ENCODE peak calls at places on chromosomes 3 and 15, in eight cellular contexts. One of them, this sample, is unnamed.

GRCh38 chr15:34275154-34275553 is 50.3 kb downstream of the EMC4 start:
- DNase-seq in epithelial cell of prostate: no peak
- DNase-seq in CD8-positive, alpha-beta memory T cell: no peak
- DNase-seq in aorta: no peak
- DNase-seq in H9: no peak
- DNase-seq in CD8-positive, alpha-beta T cell: no peak
- DNase-seq in substantia nigra: no peak
- DNase-seq in tibial nerve: no peak
- DNase-seq in this sample: no peak

GRCh38 chr3:194851254-194851653 is 165.6 kb downstream of the FAM43A start:
- DNase-seq in epithelial cell of prostate: no peak
- DNase-seq in CD8-positive, alpha-beta memory T cell: no peak
- DNase-seq in aorta: no peak
- DNase-seq in H9: no peak
- DNase-seq in CD8-positive, alpha-beta T cell: no peak
- DNase-seq in substantia nigra: no peak
- DNase-seq in tibial nerve: no peak
- DNase-seq in this sample: no peak

GRCh38 chr3:86990734-86991481 is at the start of gene VGLL3:
- DNase-seq in epithelial cell of prostate: no peak
- DNase-seq in CD8-positive, alpha-beta memory T cell: no peak
- DNase-seq in aorta: peak
- DNase-seq in H9: peak
- DNase-seq in CD8-positive, alpha-beta T cell: no peak
- DNase-seq in substantia nigra: no peak
- DNase-seq in tibial nerve: peak
- DNase-seq in this sample: peak

GRCh38 chr3:194189243-194189791 is 53.4 kb downstream of the HES1 start:
- DNase-seq in epithelial cell of prostate: no peak
- DNase-seq in CD8-positive, alpha-beta memory T cell: no peak
- DNase-seq in aorta: no peak
- DNase-seq in H9: no peak
- DNase-seq in CD8-positive, alpha-beta T cell: no peak
- DNase-seq in substantia nigra: no peak
- DNase-seq in tibial nerve: no peak
- DNase-seq in this sample: no peak

GRCh38 chr15:80936288-80937078 is 53.1 kb downstream of the MESD start:
- DNase-seq in epithelial cell of prostate: no peak
- DNase-seq in CD8-positive, alpha-beta memory T cell: no peak
- DNase-seq in aorta: no peak
- DNase-seq in H9: no peak
- DNase-seq in CD8-positive, alpha-beta T cell: no peak
- DNase-seq in substantia nigra: no peak
- DNase-seq in tibial nerve: no peak
- DNase-seq in this sample: no peak

GRCh38 chr3:48427630-48427962 is 2.3 kb downstream of the PLXNB1 start:
- DNase-seq in epithelial cell of prostate: no peak
- DNase-seq in CD8-positive, alpha-beta memory T cell: no peak
- DNase-seq in aorta: peak
- DNase-seq in H9: no peak
- DNase-seq in CD8-positive, alpha-beta T cell: no peak
- DNase-seq in substantia nigra: peak
- DNase-seq in tibial nerve: no peak
- DNase-seq in this sample: peak

GRCh38 chr15:62641782-62642181 is 400.8 kb upstream of the TPM1 start:
- DNase-seq in epithelial cell of prostate: no peak
- DNase-seq in CD8-positive, alpha-beta memory T cell: no peak
- DNase-seq in aorta: no peak
- DNase-seq in H9: no peak
- DNase-seq in CD8-positive, alpha-beta T cell: no peak
- DNase-seq in substantia nigra: no peak
- DNase-seq in tibial nerve: no peak
- DNase-seq in this sample: no peak

GRCh38 chr3:154430014-154430413 is at the start of gene GPR149:
- DNase-seq in epithelial cell of prostate: no peak
- DNase-seq in CD8-positive, alpha-beta memory T cell: no peak
- DNase-seq in aorta: no peak
- DNase-seq in H9: peak
- DNase-seq in CD8-positive, alpha-beta T cell: no peak
- DNase-seq in substantia nigra: no peak
- DNase-seq in tibial nerve: no peak
- DNase-seq in this sample: no peak

GRCh38 chr3:123658860-123659221 is 74.0 kb upstream of the HACD2 start:
- DNase-seq in epithelial cell of prostate: no peak
- DNase-seq in CD8-positive, alpha-beta memory T cell: no peak
- DNase-seq in aorta: no peak
- DNase-seq in H9: no peak
- DNase-seq in CD8-positive, alpha-beta T cell: no peak
- DNase-seq in substantia nigra: no peak
- DNase-seq in tibial nerve: no peak
- DNase-seq in this sample: no peak

GRCh38 chr15:73957276-73957675 is 31.0 kb downstream of the LOXL1 start:
- DNase-seq in epithelial cell of prostate: no peak
- DNase-seq in CD8-positive, alpha-beta memory T cell: no peak
- DNase-seq in aorta: peak
- DNase-seq in H9: no peak
- DNase-seq in CD8-positive, alpha-beta T cell: no peak
- DNase-seq in substantia nigra: no peak
- DNase-seq in tibial nerve: no peak
- DNase-seq in this sample: peak

GRCh38 chr3:65927576-65927975 is 111.1 kb downstream of the MAGI1 start:
- DNase-seq in epithelial cell of prostate: peak
- DNase-seq in CD8-positive, alpha-beta memory T cell: no peak
- DNase-seq in aorta: no peak
- DNase-seq in H9: no peak
- DNase-seq in CD8-positive, alpha-beta T cell: no peak
- DNase-seq in substantia nigra: no peak
- DNase-seq in tibial nerve: no peak
- DNase-seq in this sample: no peak

GRCh38 chr15:71055461-71055860 is 59.8 kb upstream of the THSD4 start:
- DNase-seq in epithelial cell of prostate: no peak
- DNase-seq in CD8-positive, alpha-beta memory T cell: no peak
- DNase-seq in aorta: no peak
- DNase-seq in H9: no peak
- DNase-seq in CD8-positive, alpha-beta T cell: no peak
- DNase-seq in substantia nigra: no peak
- DNase-seq in tibial nerve: no peak
- DNase-seq in this sample: no peak

DNA sequence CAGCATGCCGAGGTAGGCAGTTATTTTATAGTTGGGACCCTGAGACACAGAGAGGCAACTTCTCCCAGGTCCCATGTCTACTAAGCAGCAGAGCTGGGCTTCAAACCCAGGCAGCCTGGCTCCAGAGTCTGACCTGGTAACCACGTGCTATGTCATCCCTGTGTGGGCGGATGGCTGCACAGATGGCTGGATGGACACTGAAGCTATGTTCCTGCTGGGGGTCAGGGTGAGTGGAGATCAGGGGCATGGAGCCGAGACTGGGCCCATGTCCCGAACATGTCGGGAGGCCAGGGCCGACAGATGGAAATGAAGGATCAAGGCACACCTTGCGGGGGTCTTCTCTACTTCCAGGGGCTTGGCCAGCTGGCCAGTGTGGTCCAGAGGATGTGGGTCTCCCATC is 9.3 kb upstream of the FBLN2 start:
- DNase-seq in epithelial cell of prostate: no peak
- DNase-seq in CD8-positive, alpha-beta memory T cell: no peak
- DNase-seq in aorta: peak
- DNase-seq in H9: peak
- DNase-seq in CD8-positive, alpha-beta T cell: no peak
- DNase-seq in substantia nigra: no peak
- DNase-seq in tibial nerve: no peak
- DNase-seq in this sample: no peak
- H3K27ac ChIP-seq in epithelial cell of prostate: no peak
- H3K27ac ChIP-seq in CD8-positive, alpha-beta memory T cell: no peak
- H3K27ac ChIP-seq in aorta: no peak
- H3K27ac ChIP-seq in H9: no peak
- H3K27ac ChIP-seq in CD8-positive, alpha-beta T cell: no peak
- H3K27ac ChIP-seq in substantia nigra: no peak
- H3K27ac ChIP-seq in tibial nerve: no peak
- H3K27ac ChIP-seq in this sample: peak

DNA sequence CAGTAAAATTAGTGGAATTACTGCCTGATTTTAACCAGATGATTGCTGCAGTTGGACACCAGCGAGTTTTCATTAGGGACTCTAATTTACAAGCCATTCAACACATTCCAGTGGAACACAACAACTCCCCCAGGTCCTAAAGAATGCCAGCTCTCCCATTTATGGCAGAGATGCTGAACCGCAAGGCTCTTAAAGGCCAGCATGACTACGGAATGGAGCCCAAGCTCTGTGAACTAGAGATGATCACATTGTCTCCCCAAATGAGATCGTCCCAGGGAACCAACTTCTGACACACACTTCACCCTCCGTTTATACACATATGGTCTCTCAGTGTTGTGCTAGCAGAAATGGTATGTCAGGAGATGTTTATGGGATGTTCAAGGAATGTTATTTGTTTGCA is 446.2 kb upstream of the NR2F2 start:
- DNase-seq in epithelial cell of prostate: no peak
- DNase-seq in CD8-positive, alpha-beta memory T cell: no peak
- DNase-seq in aorta: no peak
- DNase-seq in H9: no peak
- DNase-seq in CD8-positive, alpha-beta T cell: no peak
- DNase-seq in substantia nigra: no peak
- DNase-seq in tibial nerve: no peak
- DNase-seq in this sample: no peak
- H3K27ac ChIP-seq in epithelial cell of prostate: no peak
- H3K27ac ChIP-seq in CD8-positive, alpha-beta memory T cell: no peak
- H3K27ac ChIP-seq in aorta: no peak
- H3K27ac ChIP-seq in H9: no peak
- H3K27ac ChIP-seq in CD8-positive, alpha-beta T cell: no peak
- H3K27ac ChIP-seq in substantia nigra: no peak
- H3K27ac ChIP-seq in tibial nerve: no peak
- H3K27ac ChIP-seq in this sample: no peak

DNA sequence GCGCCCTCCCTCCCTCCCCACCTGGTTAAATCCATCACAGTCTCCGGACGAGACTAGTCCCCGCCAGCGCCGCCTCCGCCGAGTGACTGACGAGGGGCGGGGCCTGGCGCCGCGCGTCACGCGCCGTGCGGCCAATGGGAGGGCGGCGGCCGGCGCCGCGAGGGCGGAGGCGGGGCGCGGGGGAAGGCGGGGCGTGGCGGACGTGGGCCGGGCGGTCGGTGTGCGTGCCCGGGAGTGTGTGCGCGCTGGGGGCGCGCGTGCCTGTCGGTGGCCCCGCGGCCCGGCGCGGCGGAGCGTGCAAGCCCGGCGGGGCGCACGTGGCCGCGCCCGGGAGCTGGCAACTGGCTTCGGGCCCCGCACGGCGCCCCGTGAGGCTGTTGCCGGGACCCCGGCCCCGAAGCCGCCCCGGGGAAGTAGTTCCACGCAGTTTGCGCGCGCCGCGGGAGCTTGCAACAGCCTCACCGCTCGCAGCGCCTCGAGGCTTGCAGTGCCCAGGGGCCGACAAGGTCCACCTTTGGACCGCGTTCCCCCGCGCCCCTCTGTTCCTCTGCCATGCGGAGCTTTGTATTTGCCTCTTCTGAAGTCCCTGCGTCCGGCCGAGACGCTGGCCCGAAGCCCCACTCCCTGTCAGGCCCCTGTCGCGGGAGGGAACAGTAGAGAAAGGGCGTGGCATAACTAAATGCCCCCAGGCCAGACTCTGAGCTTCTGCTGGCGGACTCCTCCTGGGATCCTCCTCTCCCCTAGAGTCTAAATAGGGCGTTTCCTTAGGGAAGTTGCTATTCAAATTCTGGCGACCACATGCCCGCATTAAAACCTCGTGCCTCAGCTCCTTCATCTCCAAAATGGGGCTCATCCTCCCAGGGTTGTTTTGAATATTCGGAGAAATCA is 400.9 kb downstream of the SHQ1 start:
- DNase-seq in epithelial cell of prostate: peak
- DNase-seq in CD8-positive, alpha-beta memory T cell: peak
- DNase-seq in aorta: peak
- DNase-seq in H9: peak
- DNase-seq in CD8-positive, alpha-beta T cell: peak
- DNase-seq in substantia nigra: peak
- DNase-seq in tibial nerve: peak
- DNase-seq in this sample: peak
- H3K27ac ChIP-seq in epithelial cell of prostate: peak
- H3K27ac ChIP-seq in CD8-positive, alpha-beta memory T cell: peak
- H3K27ac ChIP-seq in aorta: no peak
- H3K27ac ChIP-seq in H9: no peak
- H3K27ac ChIP-seq in CD8-positive, alpha-beta T cell: no peak
- H3K27ac ChIP-seq in substantia nigra: peak
- H3K27ac ChIP-seq in tibial nerve: peak
- H3K27ac ChIP-seq in this sample: peak

GRCh38 chr3:67765575-67765974 is 111.2 kb upstream of the SUCLG2 start:
- DNase-seq in epithelial cell of prostate: no peak
- DNase-seq in CD8-positive, alpha-beta memory T cell: no peak
- DNase-seq in aorta: no peak
- DNase-seq in H9: no peak
- DNase-seq in CD8-positive, alpha-beta T cell: no peak
- DNase-seq in substantia nigra: no peak
- DNase-seq in tibial nerve: no peak
- DNase-seq in this sample: no peak
- H3K27ac ChIP-seq in epithelial cell of prostate: no peak
- H3K27ac ChIP-seq in CD8-positive, alpha-beta memory T cell: no peak
- H3K27ac ChIP-seq in aorta: no peak
- H3K27ac ChIP-seq in H9: no peak
- H3K27ac ChIP-seq in CD8-positive, alpha-beta T cell: no peak
- H3K27ac ChIP-seq in substantia nigra: no peak
- H3K27ac ChIP-seq in tibial nerve: no peak
- H3K27ac ChIP-seq in this sample: no peak

GRCh38 chr15:78811124-78811824 is at the start of gene ADAMTS7:
- DNase-seq in epithelial cell of prostate: no peak
- DNase-seq in CD8-positive, alpha-beta memory T cell: peak
- DNase-seq in aorta: peak
- DNase-seq in H9: peak
- DNase-seq in CD8-positive, alpha-beta T cell: peak
- DNase-seq in substantia nigra: peak
- DNase-seq in tibial nerve: peak
- DNase-seq in this sample: peak
- H3K27ac ChIP-seq in epithelial cell of prostate: no peak
- H3K27ac ChIP-seq in CD8-positive, alpha-beta memory T cell: no peak
- H3K27ac ChIP-seq in aorta: peak
- H3K27ac ChIP-seq in H9: no peak
- H3K27ac ChIP-seq in CD8-positive, alpha-beta T cell: no peak
- H3K27ac ChIP-seq in substantia nigra: peak
- H3K27ac ChIP-seq in tibial nerve: peak
- H3K27ac ChIP-seq in this sample: peak

GRCh38 chr3:112815981-112816380 is 30.7 kb downstream of the CD200R1L start:
- DNase-seq in epithelial cell of prostate: peak
- DNase-seq in CD8-positive, alpha-beta memory T cell: no peak
- DNase-seq in aorta: no peak
- DNase-seq in H9: no peak
- DNase-seq in CD8-positive, alpha-beta T cell: no peak
- DNase-seq in substantia nigra: no peak
- DNase-seq in tibial nerve: no peak
- DNase-seq in this sample: no peak

GRCh38 chr3:112818289-112818688 is 28.4 kb downstream of the CD200R1L start:
- DNase-seq in epithelial cell of prostate: no peak
- DNase-seq in CD8-positive, alpha-beta memory T cell: no peak
- DNase-seq in aorta: no peak
- DNase-seq in H9: no peak
- DNase-seq in CD8-positive, alpha-beta T cell: no peak
- DNase-seq in substantia nigra: no peak
- DNase-seq in tibial nerve: no peak
- DNase-seq in this sample: no peak

GRCh38 chr3:112817782-112818181 is 28.9 kb downstream of the CD200R1L start:
- DNase-seq in epithelial cell of prostate: no peak
- DNase-seq in CD8-positive, alpha-beta memory T cell: no peak
- DNase-seq in aorta: no peak
- DNase-seq in H9: no peak
- DNase-seq in CD8-positive, alpha-beta T cell: no peak
- DNase-seq in substantia nigra: no peak
- DNase-seq in tibial nerve: no peak
- DNase-seq in this sample: no peak

GRCh38 chr3:112814256-112814655 is 32.4 kb downstream of the CD200R1L start:
- DNase-seq in epithelial cell of prostate: peak
- DNase-seq in CD8-positive, alpha-beta memory T cell: no peak
- DNase-seq in aorta: no peak
- DNase-seq in H9: no peak
- DNase-seq in CD8-positive, alpha-beta T cell: no peak
- DNase-seq in substantia nigra: no peak
- DNase-seq in tibial nerve: peak
- DNase-seq in this sample: no peak

GRCh38 chr3:112817271-112817670 is 29.4 kb downstream of the CD200R1L start:
- DNase-seq in epithelial cell of prostate: no peak
- DNase-seq in CD8-positive, alpha-beta memory T cell: no peak
- DNase-seq in aorta: no peak
- DNase-seq in H9: no peak
- DNase-seq in CD8-positive, alpha-beta T cell: no peak
- DNase-seq in substantia nigra: no peak
- DNase-seq in tibial nerve: no peak
- DNase-seq in this sample: no peak
- H3K27ac ChIP-seq in epithelial cell of prostate: no peak
- H3K27ac ChIP-seq in CD8-positive, alpha-beta memory T cell: no peak
- H3K27ac ChIP-seq in aorta: no peak
- H3K27ac ChIP-seq in H9: no peak
- H3K27ac ChIP-seq in CD8-positive, alpha-beta T cell: no peak
- H3K27ac ChIP-seq in substantia nigra: no peak
- H3K27ac ChIP-seq in tibial nerve: no peak
- H3K27ac ChIP-seq in this sample: no peak